ENCODE peak calls at places on chromosome 9, in four cellular contexts. C is lung; P is stimulated activated CD4-positive, alpha-beta T cell treated with anti-CD3 and anti-CD28 coated beads, Interleukin-4, amount 100 ng/mL, for 48 hours; F is astrocyte of the cerebellum. R is an unnamed sample.

GRCh38 chr9:2367970-2368369 is 253.6 kb upstream of the VLDLR start:
- DNase-seq in C (no peak), P (no peak), F (no peak), R (no peak)

GRCh38 chr9:27261517-27262211 is 35.3 kb downstream of the EQTN start:
- DNase-seq in C (no peak), P (no peak), F (no peak), R (no peak)

GRCh38 chr9:126612813-126613641 is 701 bp upstream of the LMX1B start:
- DNase-seq in C (no peak), P (no peak), F (no peak), R (no peak)

GRCh38 chr9:133050142-133050541 is 11.6 kb upstream of the CEL start:
- DNase-seq in C (no peak), P (no peak), F (peak; percentile 24), R (no peak)

GRCh38 chr9:127980056-127980705 is 608 bp downstream of the EEIG1 start:
- DNase-seq in C (no peak), P (no peak), F (no peak), R (no peak)

GRCh38 chr9:91711755-91712591 is 238.1 kb downstream of the ROR2 start:
- DNase-seq in C (no peak), P (peak; percentile 39), F (no peak), R (no peak)

GRCh38 chr9:77598961-77599360 is 49.2 kb downstream of the GNA14 start:
- DNase-seq in C (no peak), P (no peak), F (no peak), R (no peak)

GRCh38 chr9:132078369-132079356 is 1.0 kb downstream of the MED27 start:
- DNase-seq in C (no peak), P (no peak), F (peak; percentile 46), R (peak; percentile 41)

GRCh38 chr9:120942186-120943001 is 15.8 kb upstream of the TRAF1 start:
- DNase-seq in C (no peak), P (no peak), F (no peak), R (no peak)

GRCh38 chr9:111783424-111783823 is 11.3 kb downstream of the SHOC1 start:
- DNase-seq in C (no peak), P (no peak), F (no peak), R (no peak)

GRCh38 chr9:74644015-74644414 is 146.9 kb downstream of the RORB start:
- DNase-seq in C (no peak), P (no peak), F (no peak), R (no peak)

GRCh38 chr9:127116088-127116726 is 6.2 kb downstream of the ANGPTL2 start:
- DNase-seq in C (no peak), P (no peak), F (no peak), R (no peak)

GRCh38 chr9:76247426-76247825 is 146.8 kb downstream of the RFK start:
- DNase-seq in C (no peak), P (no peak), F (no peak), R (no peak)

GRCh38 chr9:128819716-128820664 is 1.7 kb downstream of the ENDOG start:
- DNase-seq in C (no peak), P (no peak), F (no peak), R (no peak)

GRCh38 chr9:110146371-110146770 is 61.6 kb downstream of the C9orf152 start:
- DNase-seq in C (no peak), P (no peak), F (no peak), R (no peak)

GRCh38 chr9:113564804-113565237 is 101.3 kb downstream of the RGS3 start:
- DNase-seq in C (peak; percentile 70), P (no peak), F (no peak), R (no peak)

GRCh38 chr9:91857831-91858669 is 92.0 kb downstream of the ROR2 start:
- DNase-seq in C (no peak), P (no peak), F (no peak), R (no peak)

GRCh38 chr9:126114850-126115460 is 211.7 kb upstream of the MVB12B start:
- DNase-seq in C (no peak), P (no peak), F (no peak), R (no peak)

GRCh38 chr9:16316406-16316805 is 554.1 kb downstream of the BNC2 start:
- DNase-seq in C (no peak), P (no peak), F (no peak), R (no peak)

GRCh38 chr9:119370816-119371215 is 1.6 kb upstream of the BRINP1 start:
- DNase-seq in C (no peak), P (no peak), F (peak; percentile 16), R (no peak)

GRCh38 chr9:129323376-129323998 is 145.4 kb upstream of the IER5L start:
- DNase-seq in C (no peak), P (no peak), F (no peak), R (no peak)

GRCh38 chr9:37295178-37295577 is 127.3 kb upstream of the GRHPR start:
- DNase-seq in C (no peak), P (no peak), F (no peak), R (no peak)

GRCh38 chr9:129561594-129562281 is 59.2 kb downstream of the C9orf50 start:
- DNase-seq in C (peak; percentile 60), P (no peak), F (no peak), R (no peak)

GRCh38 chr9:69637193-69637592 is 35.0 kb downstream of the APBA1 start:
- DNase-seq in C (no peak), P (no peak), F (no peak), R (no peak)

GRCh38 chr9:2657427-2657826 is 35.8 kb downstream of the VLDLR start:
- DNase-seq in C (no peak), P (no peak), F (no peak), R (no peak)

GRCh38 chr9:42852133-42852532 is 668.7 kb downstream of the SPATA31A6 start:
- DNase-seq in C (no peak), P (no peak), F (no peak), R (no peak)

GRCh38 chr9:121336705-121337104 is 33.3 kb downstream of the STOM start:
- DNase-seq in C (no peak), P (no peak), F (no peak), R (no peak)

GRCh38 chr9:98201102-98201501 is 8.7 kb upstream of the CORO2A start:
- DNase-seq in C (no peak), P (no peak), F (no peak), R (no peak)

GRCh38 chr9:17005085-17005484 is 129.8 kb upstream of the CNTLN start:
- DNase-seq in C (no peak), P (no peak), F (no peak), R (peak; percentile 52)

GRCh38 chr9:113482341-113482740 is 18.8 kb downstream of the RGS3 start:
- DNase-seq in C (no peak), P (no peak), F (no peak), R (no peak)

GRCh38 chr9:121725008-121725795 is 73.8 kb downstream of the DAB2IP start:
- DNase-seq in C (peak; percentile 79), P (no peak), F (peak; percentile 85), R (no peak)

GRCh38 chr9:801399-802071 is 40.0 kb upstream of the DMRT1 start:
- DNase-seq in C (no peak), P (no peak), F (peak; percentile 56), R (peak; percentile 44)

GRCh38 chr9:12798066-12798770 is 23.4 kb downstream of the LURAP1L start:
- DNase-seq in C (no peak), P (no peak), F (no peak), R (no peak)

GRCh38 chr9:27633754-27634153 is 60.5 kb upstream of the C9orf72 start:
- DNase-seq in C (no peak), P (no peak), F (no peak), R (no peak)

GRCh38 chr9:129312251-129312650 is 134.2 kb upstream of the IER5L start:
- DNase-seq in C (no peak), P (no peak), F (no peak), R (no peak)

R was measured in kidney epithelial cell.